ENCODE peak calls at places on chromosomes 4 and X, in six cellular contexts. J is heart right ventricle, F is sigmoid colon, W is H1, H is AG04450, Q is neural progenitor cell. T is an unnamed sample.
A peak's percentile ranks its signal among the peaks of the same experiment; 100 is the strongest.

GRCh38 chr4:39237179-39237578 is 54.9 kb downstream of the WDR19 start:
- DNase-seq in J (no peak), F (no peak), W (no peak), H (no peak), Q (no peak), T (no peak)

GRCh38 chr4:17325098-17325497 is 186.8 kb downstream of the QDPR start:
- DNase-seq in J (no peak), F (no peak), W (no peak), H (no peak), Q (no peak), T (no peak)

GRCh38 chr4:10808591-10808990 is 124.0 kb upstream of the CLNK start:
- DNase-seq in J (no peak), F (peak; percentile 67), W (no peak), H (peak; percentile 11), Q (no peak), T (no peak)

GRCh38 chrX:95629737-95630136 is 1054.9 kb upstream of the DIAPH2 start:
- DNase-seq in J (no peak), F (no peak), W (no peak), H (no peak), Q (peak; percentile 3), T (no peak)

GRCh38 chrX:154431321-154431720 is 2.8 kb downstream of the ATP6AP1 start:
- DNase-seq in J (no peak), F (no peak), W (no peak), H (no peak), Q (no peak), T (no peak)

GRCh38 chr4:144174401-144175067 is 34.0 kb upstream of the GYPA start:
- DNase-seq in J (no peak), F (no peak), W (no peak), H (peak; percentile 32), Q (peak; percentile 67), T (peak; percentile 63)

GRCh38 chr4:184400891-184401290 is 73.5 kb downstream of the IRF2 start:
- DNase-seq in J (no peak), F (no peak), W (no peak), H (no peak), Q (no peak), T (no peak)

GRCh38 chr4:93827272-93827947 is 1.1 kb upstream of the ATOH1 start:
- DNase-seq in J (no peak), F (no peak), W (peak; percentile 78), H (no peak), Q (peak; percentile 81), T (no peak)

GRCh38 chrX:19866626-19867410 is 20.6 kb downstream of the SH3KBP1 start:
- DNase-seq in J (no peak), F (no peak), W (no peak), H (no peak), Q (no peak), T (no peak)

GRCh38 chr4:15778742-15779231 is 659 bp downstream of the CD38 start:
- DNase-seq in J (peak; percentile 53), F (peak; percentile 66), W (peak; percentile 53), H (no peak), Q (no peak), T (peak; percentile 59)

GRCh38 chrX:24846551-24847170 is 152.9 kb downstream of the POLA1 start:
- DNase-seq in J (no peak), F (no peak), W (no peak), H (no peak), Q (no peak), T (peak; percentile 6)

GRCh38 chr4:156638925-156639605 is 332.5 kb downstream of the PDGFC start:
- DNase-seq in J (no peak), F (no peak), W (no peak), H (peak; percentile 8), Q (no peak), T (peak; percentile 29)

GRCh38 chr4:54227261-54228063 is 1.6 kb upstream of the PDGFRA start:
- DNase-seq in J (peak; percentile 14), F (peak; percentile 72), W (peak; percentile 64), H (no peak), Q (peak; percentile 72), T (peak; percentile 88)

GRCh38 chr4:17115546-17115945 is 217.1 kb upstream of the LDB2 start:
- DNase-seq in J (no peak), F (no peak), W (no peak), H (no peak), Q (no peak), T (peak; percentile 27)

GRCh38 chr4:100849319-100849718 is 331.5 kb upstream of the EMCN start:
- DNase-seq in J (no peak), F (no peak), W (no peak), H (no peak), Q (peak; percentile 22), T (no peak)

GRCh38 chr4:147247577-147247976 is 233.3 kb upstream of the EDNRA start:
- DNase-seq in J (no peak), F (no peak), W (no peak), H (no peak), Q (no peak), T (peak; percentile 53)

GRCh38 chrX:77640702-77641101 is 145.3 kb downstream of the ATRX start:
- DNase-seq in J (no peak), F (no peak), W (no peak), H (no peak), Q (no peak), T (no peak)

GRCh38 chrX:682892-683291 is 52.3 kb downstream of the SHOX start:
- DNase-seq in J (no peak), F (no peak), W (no peak), H (no peak), Q (no peak), T (no peak)

GRCh38 chrX:69177511-69178162 is 12.4 kb upstream of the PJA1 start:
- DNase-seq in J (no peak), F (no peak), W (no peak), H (no peak), Q (no peak), T (no peak)

GRCh38 chrX:40003071-40003981 is 94.4 kb downstream of the BCOR start:
- DNase-seq in J (no peak), F (no peak), W (no peak), H (no peak), Q (peak; percentile 38), T (peak; percentile 36)

GRCh38 chr4:94743838-94744237 is 13.9 kb upstream of the BMPR1B start:
- DNase-seq in J (no peak), F (no peak), W (no peak), H (no peak), Q (no peak), T (no peak)

GRCh38 chrX:10085223-10085622 is 71.6 kb upstream of the CLCN4 start:
- DNase-seq in J (no peak), F (no peak), W (no peak), H (no peak), Q (no peak), T (no peak)

DNA sequence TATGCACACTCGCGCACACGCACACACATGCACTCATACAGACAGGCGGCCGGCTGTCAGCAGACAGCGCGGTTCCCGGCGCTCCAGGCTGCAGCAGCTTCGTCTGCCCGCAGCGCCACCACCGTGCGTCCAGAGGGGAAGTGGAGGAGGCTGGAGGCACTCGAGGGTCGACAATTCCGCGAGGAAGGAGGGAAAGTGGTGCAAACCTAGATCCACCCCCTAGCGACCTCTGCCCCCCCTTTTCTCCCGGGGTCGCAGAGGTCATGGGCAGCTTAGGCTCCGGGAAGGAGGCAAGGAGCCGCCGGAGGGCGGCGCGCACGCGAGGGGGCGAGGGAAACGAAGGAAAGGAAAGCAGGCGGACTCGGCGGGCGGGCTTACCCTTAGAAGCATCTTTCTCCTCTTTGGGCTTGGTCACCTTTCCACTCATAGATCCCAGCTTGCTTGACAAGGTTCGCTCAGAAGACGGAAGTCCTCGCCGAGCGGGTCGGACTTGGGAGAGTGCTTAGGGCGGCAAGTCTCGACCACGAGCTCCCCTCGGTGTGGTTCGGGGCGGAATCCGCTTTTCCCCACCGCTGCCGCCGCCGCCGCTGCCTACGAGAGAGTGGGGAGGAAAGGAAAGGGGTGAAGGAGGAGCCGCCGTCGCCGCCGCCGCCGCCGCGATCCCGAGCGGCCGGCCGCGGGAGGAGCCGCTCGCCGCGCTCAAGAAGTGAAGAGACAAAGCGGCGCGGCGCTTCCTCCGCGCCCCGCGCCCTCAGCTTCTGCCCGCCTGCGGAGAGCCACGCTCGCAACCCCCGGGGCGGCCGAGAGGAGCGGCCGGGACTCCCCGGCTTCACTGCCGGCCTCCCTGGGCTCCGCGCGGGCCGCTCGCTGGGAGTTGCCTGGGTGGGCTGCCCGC is 326.6 kb upstream of the F9 start:
- DNase-seq in J (peak; percentile 9), F (no peak), W (peak; percentile 54), H (no peak), Q (peak; percentile 62), T (no peak)
- H3K27ac ChIP-seq in J (no peak overlapping the region), F (peak overlapping the region; percentile 39), W (no peak overlapping the region), H (no peak overlapping the region), Q (no peak overlapping the region), T (no peak overlapping the region)

DNA sequence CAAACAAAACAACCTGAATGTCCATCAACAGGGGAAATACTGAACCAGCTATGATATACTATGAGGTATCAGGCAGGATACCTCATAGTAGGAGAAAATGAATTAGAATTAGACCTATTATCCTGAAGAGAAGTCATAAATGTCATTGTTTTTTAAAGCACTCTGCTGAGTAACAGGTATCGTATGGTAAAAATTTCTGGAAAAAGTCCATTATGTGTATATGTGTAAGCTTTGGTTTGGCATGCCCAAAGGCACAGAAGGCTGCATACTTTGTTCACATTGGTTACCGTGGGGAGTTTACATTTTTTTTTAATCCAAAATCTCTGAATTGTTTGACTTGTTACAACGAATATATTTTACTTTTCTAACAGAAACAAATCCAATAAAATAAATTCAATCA is 70.5 kb downstream of the RPS3A start:
- DNase-seq in J (no peak), F (no peak), W (no peak), H (peak; percentile 38), Q (no peak), T (peak; percentile 25)
- H3K27ac ChIP-seq in J (no peak overlapping the region), F (peak overlapping the region; percentile 83), W (no peak overlapping the region), H (no peak overlapping the region), Q (no peak overlapping the region), T (peak overlapping the region; percentile 60)

GRCh38 chrX:130117166-130117565 is 6.9 kb upstream of the ELF4 start:
- DNase-seq in J (no peak), F (no peak), W (no peak), H (no peak), Q (no peak), T (no peak)
- H3K27ac ChIP-seq in J (no peak overlapping the region), F (no peak overlapping the region), W (no peak overlapping the region), H (no peak overlapping the region), Q (no peak overlapping the region), T (no peak overlapping the region)

GRCh38 chrX:127490000-127490399 is 562.2 kb downstream of the ACTRT1 start:
- DNase-seq in J (no peak), F (no peak), W (no peak), H (no peak), Q (no peak), T (no peak)
- H3K27ac ChIP-seq in J (no peak overlapping the region), F (no peak overlapping the region), W (no peak overlapping the region), H (no peak overlapping the region), Q (no peak overlapping the region), T (no peak overlapping the region)

DNA sequence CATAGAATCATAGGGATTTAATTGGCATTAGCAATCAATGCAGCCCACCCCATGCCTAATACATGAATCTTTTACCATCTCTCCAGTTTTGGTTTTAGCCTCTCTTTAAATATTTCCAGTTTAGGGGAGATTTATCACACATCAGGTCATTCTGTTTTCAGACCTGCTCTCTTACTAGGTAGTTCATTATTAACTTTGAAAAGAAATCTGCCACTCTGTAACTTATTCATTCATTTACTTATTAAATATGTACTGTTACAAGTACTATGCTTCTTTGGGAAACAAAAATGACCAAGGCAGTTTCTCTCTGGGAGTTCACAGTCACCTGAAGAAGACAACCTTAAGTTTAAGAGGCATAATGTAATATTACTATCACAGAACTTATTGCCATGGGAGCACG is 62.1 kb downstream of the USO1 start:
- DNase-seq in J (no peak), F (no peak), W (no peak), H (no peak), Q (no peak), T (no peak)
- H3K27ac ChIP-seq in J (no peak overlapping the region), F (no peak overlapping the region), W (no peak overlapping the region), H (no peak overlapping the region), Q (no peak overlapping the region), T (peak overlapping the region; percentile 76)

T was measured in mesenchymal stem cell.